ENCODE peak calls at places on chromosomes 11 and 22, in nine cellular contexts. W is stomach, R is HCT116, X is GM23338, J is H1, V is K562, C is Panc1, I is spleen, P is prostate gland. G is an unnamed sample.

GRCh38 chr22:48414662-48415061 is 1413.0 kb downstream of the BRD1 start:
- DNase-seq in R (no peak), J (no peak), P (no peak), V (no peak), I (no peak), C (no peak), W (no peak), X (no peak), G (no peak)

GRCh38 chr11:46285594-46286033 is 8.2 kb downstream of the CREB3L1 start:
- DNase-seq in V (no peak), W (no peak), P (no peak), I (no peak), X (peak), J (no peak), C (no peak), R (no peak), G (no peak)

GRCh38 chr22:44026630-44027511 is 2.8 kb downstream of the PARVB start:
- DNase-seq in X (no peak), V (peak), P (peak), I (peak), J (no peak), C (peak), W (peak), R (no peak), G (no peak)

GRCh38 chr22:17890245-17890671 is 116.0 kb upstream of the BID start:
- DNase-seq in C (no peak), I (no peak), R (no peak), P (no peak), X (no peak), J (no peak), V (no peak), W (no peak), G (no peak)

GRCh38 chr22:27420186-27420816 is 381.3 kb downstream of the MN1 start:
- DNase-seq in X (no peak), R (no peak), W (no peak), P (no peak), I (peak), C (no peak), J (no peak), V (no peak), G (no peak)

GRCh38 chr22:20979243-20979809 is 2.8 kb upstream of the LZTR1 start:
- DNase-seq in V (peak), I (no peak), X (peak), P (peak), R (no peak), W (peak), C (no peak), J (peak), G (no peak)

GRCh38 chr22:39148727-39149535 is 3.5 kb downstream of the CBX7 start:
- DNase-seq in C (no peak), V (peak), X (peak), I (peak), R (no peak), J (peak), W (peak), P (no peak), G (peak)

GRCh38 chr11:95897731-95898130 is 26.2 kb downstream of the MTMR2 start:
- DNase-seq in J (no peak), X (no peak), P (no peak), C (no peak), V (no peak), R (no peak), W (no peak), I (no peak), G (no peak)

GRCh38 chr22:50112151-50113118 is 22.6 kb downstream of the MOV10L1 start:
- DNase-seq in P (no peak), X (no peak), R (no peak), J (no peak), W (no peak), I (no peak), V (no peak), C (no peak), G (no peak)

GRCh38 chr22:30596199-30596598 is 4.5 kb upstream of the PES1 start:
- DNase-seq in V (no peak), W (no peak), I (no peak), R (no peak), X (no peak), P (no peak), C (no peak), J (no peak), G (no peak)

GRCh38 chr11:75706260-75706729 is 11.3 kb upstream of the MOGAT2 start:
- DNase-seq in P (peak), X (peak), W (peak), C (peak), I (peak), R (peak), J (peak), V (peak), G (no peak)

GRCh38 chr11:117457031-117457785 is 129.6 kb downstream of the CEP164 start:
- DNase-seq in R (no peak), I (peak), W (no peak), V (no peak), C (no peak), J (no peak), X (no peak), P (no peak), G (no peak)

GRCh38 chr11:40467771-40468170 is 991.7 kb downstream of the LRRC4C start:
- DNase-seq in R (no peak), J (no peak), P (no peak), X (no peak), C (no peak), W (no peak), I (no peak), V (no peak), G (no peak)

GRCh38 chr11:119907122-119907933 is 178.3 kb upstream of the NECTIN1 start:
- DNase-seq in V (no peak), J (no peak), C (no peak), P (no peak), W (peak), X (no peak), I (peak), R (no peak), G (no peak)

GRCh38 chr11:92929168-92930053 is 40.0 kb upstream of the MTNR1B start:
- DNase-seq in I (no peak), C (no peak), X (no peak), V (no peak), J (no peak), R (no peak), P (no peak), W (no peak), G (no peak)

GRCh38 chr11:106160494-106160893 is 83.0 kb downstream of the AASDHPPT start:
- DNase-seq in I (no peak), C (no peak), R (no peak), V (no peak), X (no peak), J (no peak), P (no peak), W (no peak), G (no peak)

GRCh38 chr22:28222976-28223375 is 303.9 kb upstream of the PITPNB start:
- DNase-seq in I (no peak), R (no peak), C (no peak), X (no peak), P (no peak), V (no peak), J (no peak), W (no peak), G (no peak)

GRCh38 chr11:133821776-133822175 is 23.5 kb downstream of the SPATA19 start:
- DNase-seq in R (peak), P (peak), J (peak), V (peak), C (no peak), W (peak), I (no peak), X (peak), G (no peak)

DNA sequence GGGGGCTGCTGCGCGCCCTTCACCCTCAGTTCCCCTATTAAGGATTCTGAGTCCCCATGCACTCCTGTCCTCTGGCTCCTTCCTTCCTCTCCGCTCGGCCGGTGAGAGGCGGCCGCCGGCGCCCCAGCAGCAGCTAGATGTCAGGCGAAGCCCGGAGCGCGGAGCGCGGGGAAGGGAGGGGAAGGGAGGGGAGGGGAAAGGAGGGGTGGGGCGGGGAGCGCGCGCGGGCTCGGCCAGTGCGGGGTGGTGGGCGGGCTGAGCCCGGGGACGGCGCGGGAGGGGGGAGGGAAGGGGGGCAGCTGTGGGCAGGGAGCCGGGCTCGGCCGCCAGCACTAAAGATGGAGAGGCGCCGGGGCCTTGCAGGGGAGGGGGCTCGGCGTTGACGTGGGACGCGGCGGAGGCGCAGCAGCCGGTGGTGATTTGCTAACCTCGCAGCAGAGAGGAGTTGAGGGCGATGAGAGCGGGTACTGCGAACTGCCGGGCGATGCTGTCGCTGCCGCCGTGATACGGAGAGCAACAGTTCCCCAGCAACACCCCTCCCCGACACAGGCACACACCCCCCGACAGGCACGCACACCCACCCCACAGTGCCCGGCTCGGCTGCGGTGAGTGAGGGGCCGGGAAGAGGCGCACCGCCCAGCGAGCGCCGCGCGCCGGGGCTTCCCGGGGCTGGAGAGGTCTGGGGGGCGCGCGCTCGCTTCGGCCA is at the start of gene ZBTB16:
- DNase-seq in W (peak), R (no peak), J (peak), I (peak), P (peak), X (peak), V (no peak), C (no peak), G (no peak)
- TF ChIP-seq POLR2AphosphoS5 in W (peak), R (no peak), J (no peak), I (peak), P (peak), X (peak), V (no peak), C (no peak), G (no peak)

DNA sequence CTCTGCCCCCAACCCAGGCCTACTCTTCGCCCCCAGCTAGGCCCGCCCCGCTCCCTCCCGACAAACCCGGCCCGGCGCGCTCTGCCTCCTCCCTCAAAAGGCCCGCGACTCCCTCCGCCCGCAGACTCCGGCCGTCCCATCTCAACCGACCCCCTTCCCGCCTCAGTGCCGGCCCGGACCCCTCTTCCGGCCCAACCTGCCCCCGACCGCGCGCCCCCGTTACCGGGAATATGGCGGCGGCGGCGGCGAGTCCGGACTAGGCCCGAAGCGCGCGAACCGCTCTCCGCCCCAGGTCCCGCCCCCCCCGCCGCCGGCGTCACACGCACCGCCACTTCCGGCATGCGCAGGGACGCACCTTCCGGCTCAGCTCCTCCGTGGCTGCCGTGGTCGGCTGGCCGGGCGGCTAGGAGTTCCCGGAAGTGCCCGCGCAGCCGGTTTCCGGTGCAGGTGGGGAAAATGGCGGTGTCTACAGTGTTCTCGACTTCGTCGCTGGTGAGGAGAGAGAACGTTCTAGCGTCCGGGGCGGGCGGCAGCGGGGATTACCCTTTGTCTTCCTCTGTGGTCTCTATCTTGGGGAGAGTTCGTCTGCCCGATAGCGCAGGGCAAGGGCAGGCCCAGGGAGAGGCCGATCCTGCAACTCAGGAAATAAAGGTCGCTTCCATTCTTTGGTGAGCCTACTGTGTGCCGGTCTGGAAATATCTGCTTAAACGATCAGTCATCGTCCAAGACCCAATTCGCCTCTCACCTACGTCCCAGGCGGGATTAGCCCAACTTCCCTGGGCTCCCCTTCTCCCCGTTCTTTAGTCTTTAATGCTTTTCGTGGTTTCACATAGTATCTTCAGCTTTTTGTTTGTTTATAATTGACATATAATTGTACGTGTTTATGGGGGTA is at the start of the genes CPSF7 and SDHAF2:
- DNase-seq in J (peak), R (peak), W (peak), V (peak), C (peak), I (peak), P (peak), X (peak), G (peak)
- TF ChIP-seq POLR2AphosphoS5 in J (peak), R (peak), W (peak), V (peak), C (peak), I (peak), P (peak), X (peak), G (peak)

GRCh38 chr22:37014835-37015586 is 4.2 kb downstream of the TST start:
- DNase-seq in C (no peak), I (no peak), J (no peak), P (no peak), R (no peak), V (peak), X (peak), W (peak), G (no peak)

GRCh38 chr22:37017356-37017755 is 1.9 kb downstream of the TST start:
- DNase-seq in W (peak), C (no peak), I (no peak), X (no peak), R (no peak), J (no peak), P (no peak), V (no peak), G (no peak)

GRCh38 chr22:37014415-37014806 is 4.8 kb downstream of the TST start:
- DNase-seq in X (no peak), J (no peak), P (no peak), C (no peak), R (no peak), V (no peak), W (no peak), I (no peak), G (no peak)

GRCh38 chr22:37015587-37015878 is 3.7 kb downstream of the TST start:
- DNase-seq in J (no peak), C (no peak), I (no peak), W (no peak), P (no peak), X (no peak), V (no peak), R (no peak), G (no peak)

GRCh38 chr22:37016134-37016910 is 2.9 kb downstream of the TST start:
- DNase-seq in R (no peak), I (no peak), W (peak), P (no peak), V (peak), X (no peak), C (no peak), J (no peak), G (no peak)
- TF ChIP-seq POLR2AphosphoS5 in R (no peak), I (no peak), W (peak), P (no peak), V (no peak), X (no peak), C (no peak), J (no peak), G (no peak)

GRCh38 chr11:73977856-73978519 is 4.7 kb downstream of the UCP2 start:
- DNase-seq in V (no peak), R (no peak), I (peak), W (no peak), P (no peak), C (no peak), J (no peak), X (no peak), G (no peak)
- TF ChIP-seq POLR2AphosphoS5 in V (no peak), R (no peak), I (peak), W (no peak), P (no peak), C (no peak), J (no peak), X (no peak), G (no peak)

GRCh38 chr11:10387209-10388083 is 67.6 kb upstream of the AMPD3 start:
- DNase-seq in V (no peak), P (no peak), I (no peak), X (no peak), W (no peak), R (no peak), J (peak), C (no peak), G (peak)

GRCh38 chr11:10386861-10387208 is 68.2 kb upstream of the AMPD3 start:
- DNase-seq in X (no peak), W (no peak), V (no peak), P (no peak), C (no peak), J (no peak), R (no peak), I (no peak), G (no peak)

GRCh38 chr11:10388096-10388495 is 67.0 kb upstream of the AMPD3 start:
- DNase-seq in X (no peak), J (peak), I (no peak), P (no peak), C (no peak), V (no peak), W (no peak), R (no peak), G (no peak)

GRCh38 chr11:10386361-10386760 is 68.7 kb upstream of the AMPD3 start:
- DNase-seq in P (no peak), R (no peak), W (no peak), I (no peak), J (no peak), V (no peak), X (no peak), C (no peak), G (peak)

DNA sequence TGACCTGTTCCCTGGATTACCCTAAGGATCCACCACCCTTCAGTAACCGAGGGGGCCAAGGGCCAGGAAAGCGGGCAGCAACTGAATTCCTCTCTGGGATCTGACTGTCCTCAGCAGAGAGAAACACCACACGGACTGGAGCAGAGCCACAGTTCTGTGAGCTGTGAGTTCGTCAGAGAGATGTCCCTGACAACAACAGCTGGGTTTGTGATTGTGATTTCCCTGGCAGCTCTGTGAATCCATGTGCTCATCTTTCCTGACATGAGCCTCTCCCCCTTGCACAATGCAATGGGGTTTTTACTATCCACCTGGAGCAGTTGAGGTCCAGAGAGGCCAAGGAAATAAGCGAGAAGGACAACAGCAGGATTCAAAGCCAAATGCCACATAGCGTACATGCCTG is 69.4 kb upstream of the AMPD3 start:
- DNase-seq in X (no peak), W (peak), V (no peak), P (no peak), R (no peak), J (peak), C (no peak), I (no peak), G (peak)
- TF ChIP-seq POLR2AphosphoS5 in X (no peak), W (peak), V (no peak), P (peak), R (no peak), J (no peak), C (no peak), I (no peak), G (no peak)

GRCh38 chr22:22074634-22075381 is 92.2 kb upstream of the TOP3B start:
- DNase-seq in R (no peak), V (no peak), I (peak), W (no peak), J (no peak), P (no peak), C (no peak), X (no peak), G (no peak)

GRCh38 chr22:22072169-22072836 is 89.7 kb upstream of the TOP3B start:
- DNase-seq in J (no peak), C (no peak), P (no peak), V (no peak), W (no peak), I (peak), X (no peak), R (no peak), G (no peak)

GRCh38 chr22:22075382-22076163 is 93.0 kb upstream of the TOP3B start:
- DNase-seq in P (no peak), R (no peak), X (no peak), J (no peak), W (no peak), C (no peak), I (no peak), V (no peak), G (no peak)

GRCh38 chr22:22076361-22076760 is 93.8 kb upstream of the TOP3B start:
- DNase-seq in C (no peak), X (no peak), R (no peak), P (no peak), V (no peak), J (no peak), I (no peak), W (no peak), G (no peak)

DNA sequence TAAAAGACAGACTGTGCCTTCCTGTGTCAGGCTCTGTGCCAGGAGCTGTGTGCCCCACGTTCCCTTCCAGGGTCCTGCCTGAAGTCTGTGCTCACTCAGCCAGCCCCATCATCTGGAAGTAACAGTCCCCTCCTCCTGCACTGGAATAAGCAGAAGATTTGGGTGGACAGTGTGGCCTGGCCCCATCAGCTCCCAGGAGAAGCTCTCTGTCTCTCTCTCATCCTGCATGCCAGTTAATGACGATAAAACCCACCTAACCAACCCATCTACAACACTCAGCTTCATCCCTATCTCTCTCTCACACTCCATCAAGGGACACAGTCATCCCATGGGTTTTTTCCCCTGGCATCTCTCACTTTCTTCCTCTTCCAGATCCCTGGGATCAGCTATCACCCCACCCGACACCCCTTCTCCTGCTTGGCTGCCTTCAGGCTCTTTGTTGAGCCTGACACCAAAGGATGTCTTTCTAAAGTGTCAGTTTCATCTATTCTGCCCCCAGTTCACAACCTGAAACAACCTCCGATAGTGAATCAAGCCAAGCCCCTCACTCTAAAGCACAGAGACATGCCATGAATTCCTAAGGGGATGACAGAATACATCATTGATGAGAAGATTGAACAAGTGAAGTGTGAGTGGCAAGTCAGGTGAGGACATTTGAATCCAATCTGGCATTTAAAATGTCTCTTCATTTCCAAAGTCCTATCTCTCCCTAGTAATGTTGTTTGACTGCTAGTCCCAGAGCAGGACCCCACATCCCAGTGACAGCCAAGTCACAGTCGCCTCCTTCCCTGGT is 91.4 kb upstream of the TOP3B start:
- DNase-seq in W (no peak), X (no peak), R (no peak), J (no peak), P (no peak), V (no peak), C (no peak), I (no peak), G (no peak)
- TF ChIP-seq POLR2AphosphoS5 in W (no peak), X (no peak), R (no peak), J (no peak), P (no peak), V (no peak), C (no peak), I (no peak), G (no peak)

GRCh38 chr22:37609240-37610152 is 862 bp downstream of the GGA1 start:
- DNase-seq in P (no peak), W (no peak), R (no peak), J (no peak), V (peak), I (no peak), C (no peak), X (no peak), G (no peak)

GRCh38 chr22:37610480-37611148 is 2.0 kb downstream of the GGA1 start:
- DNase-seq in X (no peak), R (no peak), V (no peak), J (no peak), I (peak), C (no peak), W (no peak), P (no peak), G (no peak)

GRCh38 chr22:37608477-37609239 is at the start of gene GGA1:
- DNase-seq in V (peak), W (peak), J (peak), I (peak), C (peak), P (peak), R (peak), X (peak), G (no peak)

GRCh38 chr22:37607010-37607911 is 1.4 kb upstream of the GGA1 start:
- DNase-seq in I (peak), J (peak), R (peak), C (peak), W (peak), V (peak), X (peak), P (peak), G (no peak)

GRCh38 chr22:37607912-37608476 is 640 bp upstream of the GGA1 start:
- DNase-seq in R (no peak), C (no peak), V (peak), P (no peak), I (no peak), W (no peak), X (peak), J (no peak), G (no peak)
- TF ChIP-seq POLR2AphosphoS5 in R (no peak), C (no peak), V (no peak), P (no peak), I (no peak), W (no peak), X (no peak), J (peak), G (no peak)

G was measured in vagina.